ENCODE peak calls at places on chromosomes 5 and 9, in five cellular contexts. T is AG09309, G is stomach, F is hippocampal formation, V is right cardiac atrium. K is an unnamed sample.

GRCh38 chr5:154937186-154937717 is 759 bp downstream of the GEMIN5 start:
- DNase-seq in T (no peak), F (no peak), V (no peak), G (no peak), K (no peak)

GRCh38 chr9:102862478-102862877 is 132.7 kb upstream of the CYLC2 start:
- DNase-seq in F (no peak), T (no peak), G (no peak), V (no peak), K (no peak)

GRCh38 chr5:107321906-107322305 is 348.8 kb downstream of the EFNA5 start:
- DNase-seq in V (no peak), T (no peak), G (no peak), F (no peak), K (no peak)

GRCh38 chr5:139459451-139459934 is 3.0 kb downstream of the ECSCR start:
- DNase-seq in F (no peak), G (peak; percentile 50), T (no peak), V (peak; percentile 67), K (no peak)

GRCh38 chr5:116395708-116396203 is 178.9 kb downstream of the SEMA6A start:
- DNase-seq in F (no peak), T (no peak), G (no peak), V (no peak), K (no peak)

GRCh38 chr9:97774657-97775056 is 77.5 kb upstream of the XPA start:
- DNase-seq in F (no peak), G (no peak), V (no peak), T (no peak), K (no peak)

GRCh38 chr9:125989090-125989501 is 241.9 kb downstream of the PBX3 start:
- DNase-seq in T (no peak), V (no peak), G (no peak), F (no peak), K (no peak)

GRCh38 chr9:92739346-92740014 is 25.2 kb downstream of the BICD2 start:
- DNase-seq in F (no peak), V (no peak), G (no peak), T (no peak), K (no peak)

GRCh38 chr9:96251451-96251850 is 50.5 kb downstream of the HSD17B3 start:
- DNase-seq in F (no peak), G (no peak), T (no peak), V (no peak), K (no peak)

GRCh38 chr5:175517824-175518450 is 39.6 kb downstream of the SFXN1 start:
- DNase-seq in T (peak; percentile 63), G (no peak), V (no peak), F (no peak), K (no peak)

GRCh38 chr5:42912184-42912766 is 100.6 kb upstream of the SELENOP start:
- DNase-seq in T (peak; percentile 14), F (no peak), V (no peak), G (no peak), K (no peak)

GRCh38 chr9:135952664-135953206 is 8.4 kb downstream of the UBAC1 start:
- DNase-seq in T (no peak), V (no peak), G (no peak), F (no peak), K (no peak)

GRCh38 chr9:137918331-137919094 is 40.9 kb downstream of the CACNA1B start:
- DNase-seq in G (no peak), T (no peak), F (no peak), V (no peak), K (no peak)

GRCh38 chr5:180467028-180467427 is 27.2 kb upstream of the CNOT6 start:
- DNase-seq in T (no peak), G (peak; percentile 70), F (no peak), V (peak; percentile 41), K (no peak)